ENCODE peak calls at places on chromosomes 2 and 18, in nine cellular contexts. A is GM10248; E is astrocyte of the spinal cord; L is HEK293T; O is HCEC 1CT; I is neuronal stem cell; H is activated naive CD8-positive, alpha-beta T cell treated with anti-CD3 and anti-CD28 coated beads, Interleukin-2, amount 50 U/mL, for 24 hours; B is CD8-positive, alpha-beta memory T cell; K is GM23338. W is an unnamed sample.

GRCh38 chr18:67043276-67043675 is 439.4 kb upstream of the CDH19 start:
- DNase-seq in A (no peak), E (no peak), L (peak), O (no peak), I (no peak), H (no peak), B (no peak), K (peak), W (no peak)

GRCh38 chr2:237392186-237392585 is 21.8 kb downstream of the COL6A3 start:
- DNase-seq in A (no peak), E (no peak), L (no peak), O (no peak), I (no peak), H (no peak), B (no peak), K (no peak), W (no peak)

GRCh38 chr2:9668686-9669338 is 38.0 kb upstream of the YWHAQ start:
- DNase-seq in A (no peak), E (peak), L (no peak), O (no peak), I (no peak), H (no peak), B (no peak), K (no peak), W (peak)

GRCh38 chr2:216056739-216057138 is 24.9 kb downstream of the PECR start:
- DNase-seq in A (peak), E (no peak), L (no peak), O (no peak), I (no peak), H (no peak), B (no peak), K (no peak), W (no peak)

GRCh38 chr2:46827274-46827930 is 88.2 kb downstream of the MCFD2 start:
- DNase-seq in A (no peak), E (peak), L (no peak), O (peak), I (no peak), H (no peak), B (no peak), K (no peak), W (peak)

GRCh38 chr2:64562148-64562784 is 38.1 kb downstream of the AFTPH start:
- DNase-seq in A (no peak), E (peak), L (no peak), O (peak), I (no peak), H (no peak), B (no peak), K (peak), W (peak)

GRCh38 chr18:50614838-50615237 is 55.0 kb downstream of the MAPK4 start:
- DNase-seq in A (no peak), E (no peak), L (no peak), O (no peak), I (no peak), H (no peak), B (no peak), K (no peak), W (no peak)

GRCh38 chr2:46299365-46300263 is 2.4 kb downstream of the EPAS1 start:
- DNase-seq in A (no peak), E (peak), L (peak), O (peak), I (peak), H (no peak), B (no peak), K (peak), W (peak)

GRCh38 chr2:42788-43187 is 3.5 kb downstream of the FAM110C start:
- DNase-seq in A (no peak), E (no peak), L (no peak), O (no peak), I (no peak), H (no peak), B (no peak), K (no peak), W (no peak)

GRCh38 chr18:25298853-25299274 is 53.1 kb downstream of the ZNF521 start:
- DNase-seq in A (no peak), E (peak), L (no peak), O (peak), I (no peak), H (no peak), B (no peak), K (no peak), W (peak)

GRCh38 chr2:135916232-135916631 is 40.0 kb upstream of the MCM6 start:
- DNase-seq in A (peak), E (peak), L (no peak), O (peak), I (peak), H (no peak), B (no peak), K (peak), W (peak)

GRCh38 chr2:42189235-42189566 is 20.0 kb downstream of the EML4 start:
- DNase-seq in A (no peak), E (no peak), L (no peak), O (no peak), I (no peak), H (no peak), B (no peak), K (no peak), W (no peak)

GRCh38 chr18:5237083-5237722 is 40.1 kb upstream of the AKAIN1 start:
- DNase-seq in A (no peak), E (no peak), L (no peak), O (no peak), I (peak), H (no peak), B (peak), K (no peak), W (peak)

GRCh38 chr2:9641641-9642040 is 10.8 kb upstream of the YWHAQ start:
- DNase-seq in A (no peak), E (no peak), L (no peak), O (no peak), I (no peak), H (no peak), B (peak), K (no peak), W (no peak)

GRCh38 chr2:136381722-136382633 is 264.0 kb upstream of the CXCR4 start:
- DNase-seq in A (peak), E (no peak), L (no peak), O (no peak), I (no peak), H (peak), B (peak), K (no peak), W (no peak)

GRCh38 chr18:9738266-9738969 is 30.3 kb downstream of the RAB31 start:
- DNase-seq in A (no peak), E (no peak), L (no peak), O (no peak), I (no peak), H (no peak), B (no peak), K (no peak), W (no peak)

GRCh38 chr2:49940616-49941015 is 786.3 kb upstream of the FSHR start:
- DNase-seq in A (peak), E (no peak), L (no peak), O (no peak), I (no peak), H (no peak), B (no peak), K (no peak), W (no peak)

GRCh38 chr2:149330127-149331022 is at the start of gene LYPD6:
- DNase-seq in A (peak), E (peak), L (peak), O (peak), I (peak), H (no peak), B (no peak), K (peak), W (peak)

GRCh38 chr2:189217546-189217945 is 38.0 kb upstream of the COL5A2 start:
- DNase-seq in A (no peak), E (peak), L (peak), O (peak), I (no peak), H (no peak), B (no peak), K (peak), W (peak)

GRCh38 chr2:86072271-86072858 is 33.3 kb downstream of the POLR1A start:
- DNase-seq in A (peak), E (peak), L (no peak), O (no peak), I (no peak), H (no peak), B (no peak), K (no peak), W (no peak)

GRCh38 chr2:31270136-31270535 is 36.2 kb downstream of the EHD3 start:
- DNase-seq in A (no peak), E (peak), L (no peak), O (peak), I (no peak), H (no peak), B (no peak), K (peak), W (peak)

GRCh38 chr2:40666438-40666837 is 214.5 kb upstream of the SLC8A1 start:
- DNase-seq in A (no peak), E (no peak), L (peak), O (no peak), I (no peak), H (no peak), B (no peak), K (no peak), W (no peak)

GRCh38 chr2:196640031-196640548 is 575 bp downstream of the CCDC150 start:
- DNase-seq in A (no peak), E (no peak), L (no peak), O (no peak), I (no peak), H (no peak), B (no peak), K (peak), W (no peak)

GRCh38 chr2:237674731-237675276 is 47.4 kb downstream of the LRRFIP1 start:
- DNase-seq in A (peak), E (peak), L (no peak), O (peak), I (no peak), H (peak), B (peak), K (peak), W (peak)

GRCh38 chr2:54040685-54041084 is 69.9 kb upstream of the PSME4 start:
- DNase-seq in A (no peak), E (no peak), L (no peak), O (no peak), I (no peak), H (no peak), B (no peak), K (no peak), W (no peak)

GRCh38 chr18:78293516-78293915 is 686.1 kb upstream of the SALL3 start:
- DNase-seq in A (no peak), E (no peak), L (no peak), O (no peak), I (no peak), H (no peak), B (no peak), K (no peak), W (no peak)

GRCh38 chr2:1546023-1546591 is 132.8 kb downstream of the TPO start:
- DNase-seq in A (no peak), E (peak), L (peak), O (peak), I (peak), H (peak), B (no peak), K (peak), W (peak)

GRCh38 chr2:100064165-100064564 is 78.2 kb downstream of the AFF3 start:
- DNase-seq in A (no peak), E (no peak), L (no peak), O (no peak), I (no peak), H (no peak), B (no peak), K (no peak), W (no peak)

GRCh38 chr2:41853427-41854191 is 194.2 kb upstream of the PKDCC start:
- DNase-seq in A (no peak), E (peak), L (peak), O (peak), I (peak), H (peak), B (no peak), K (peak), W (peak)

GRCh38 chr2:160666019-160666676 is 172.5 kb upstream of the RBMS1 start:
- DNase-seq in A (no peak), E (peak), L (peak), O (peak), I (no peak), H (no peak), B (no peak), K (no peak), W (peak)

GRCh38 chr2:64330281-64330680 is 123.7 kb upstream of the LGALSL start:
- DNase-seq in A (no peak), E (no peak), L (no peak), O (no peak), I (no peak), H (no peak), B (no peak), K (no peak), W (no peak)